ENCODE peak calls at places on chromosome 13, in five cellular contexts. T is A549, P is IMR-90, R is H1, E is K562. D is an unnamed sample.

GRCh38 chr13:43544011-43544410 is 242.8 kb downstream of the ENOX1 start:
- DNase-seq in T (peak), P (peak), R (no peak), E (no peak), D (no peak)

GRCh38 chr13:109764474-109765292 is 21.7 kb downstream of the IRS2 start:
- DNase-seq in T (no peak), P (peak), R (no peak), E (no peak), D (no peak)

GRCh38 chr13:50291611-50292010 is 276.4 kb downstream of the KCNRG start:
- DNase-seq in T (no peak), P (no peak), R (no peak), E (no peak), D (no peak)

GRCh38 chr13:76438050-76438449 is 448.2 kb downstream of the KCTD12 start:
- DNase-seq in T (no peak), P (peak), R (no peak), E (no peak), D (no peak)

GRCh38 chr13:22082030-22082429 is 411.2 kb downstream of the FGF9 start:
- DNase-seq in T (no peak), P (no peak), R (no peak), E (no peak), D (peak)

GRCh38 chr13:101511766-101512165 is 59.3 kb downstream of the ITGBL1 start:
- DNase-seq in T (no peak), P (no peak), R (no peak), E (no peak), D (no peak)

GRCh38 chr13:104314926-104315535 is 1248.8 kb upstream of the SLC10A2 start:
- DNase-seq in T (no peak), P (peak), R (no peak), E (no peak), D (no peak)

GRCh38 chr13:108827637-108828036 is 198.2 kb downstream of the MYO16 start:
- DNase-seq in T (no peak), P (no peak), R (no peak), E (no peak), D (no peak)

GRCh38 chr13:112172641-112173171 is 105.8 kb downstream of the SOX1 start:
- DNase-seq in T (no peak), P (no peak), R (no peak), E (no peak), D (no peak)

GRCh38 chr13:66543780-66544179 is 686.4 kb downstream of the PCDH9 start:
- DNase-seq in T (peak), P (no peak), R (no peak), E (no peak), D (no peak)

GRCh38 chr13:49411353-49411752 is 32.5 kb downstream of the CAB39L start:
- DNase-seq in T (no peak), P (no peak), R (no peak), E (no peak), D (no peak)

GRCh38 chr13:32850311-32851052 is 165.7 kb upstream of the KL start:
- DNase-seq in T (no peak), P (no peak), R (no peak), E (no peak), D (no peak)

GRCh38 chr13:113584870-113585671 is 518 bp downstream of the TFDP1 start:
- DNase-seq in T (peak), P (no peak), R (no peak), E (peak), D (no peak)

GRCh38 chr13:79225487-79226232 is 180.4 kb downstream of the RBM26 start:
- DNase-seq in T (peak), P (no peak), R (no peak), E (no peak), D (no peak)
- TF ChIP-seq MAFK in T (no peak), P (no peak), R (no peak), E (no peak), D (no peak)

GRCh38 chr13:46152627-46153328 is 29.2 kb downstream of the LCP1 start:
- DNase-seq in T (no peak), P (no peak), R (no peak), E (no peak), D (peak)

GRCh38 chr13:46146898-46147297 is 35.1 kb downstream of the LCP1 start:
- DNase-seq in T (peak), P (no peak), R (no peak), E (no peak), D (peak)

GRCh38 chr13:46145950-46146349 is 36.0 kb downstream of the LCP1 start:
- DNase-seq in T (no peak), P (no peak), R (no peak), E (no peak), D (no peak)

GRCh38 chr13:46150134-46150693 is 31.8 kb downstream of the LCP1 start:
- DNase-seq in T (no peak), P (no peak), R (no peak), E (no peak), D (no peak)

DNA sequence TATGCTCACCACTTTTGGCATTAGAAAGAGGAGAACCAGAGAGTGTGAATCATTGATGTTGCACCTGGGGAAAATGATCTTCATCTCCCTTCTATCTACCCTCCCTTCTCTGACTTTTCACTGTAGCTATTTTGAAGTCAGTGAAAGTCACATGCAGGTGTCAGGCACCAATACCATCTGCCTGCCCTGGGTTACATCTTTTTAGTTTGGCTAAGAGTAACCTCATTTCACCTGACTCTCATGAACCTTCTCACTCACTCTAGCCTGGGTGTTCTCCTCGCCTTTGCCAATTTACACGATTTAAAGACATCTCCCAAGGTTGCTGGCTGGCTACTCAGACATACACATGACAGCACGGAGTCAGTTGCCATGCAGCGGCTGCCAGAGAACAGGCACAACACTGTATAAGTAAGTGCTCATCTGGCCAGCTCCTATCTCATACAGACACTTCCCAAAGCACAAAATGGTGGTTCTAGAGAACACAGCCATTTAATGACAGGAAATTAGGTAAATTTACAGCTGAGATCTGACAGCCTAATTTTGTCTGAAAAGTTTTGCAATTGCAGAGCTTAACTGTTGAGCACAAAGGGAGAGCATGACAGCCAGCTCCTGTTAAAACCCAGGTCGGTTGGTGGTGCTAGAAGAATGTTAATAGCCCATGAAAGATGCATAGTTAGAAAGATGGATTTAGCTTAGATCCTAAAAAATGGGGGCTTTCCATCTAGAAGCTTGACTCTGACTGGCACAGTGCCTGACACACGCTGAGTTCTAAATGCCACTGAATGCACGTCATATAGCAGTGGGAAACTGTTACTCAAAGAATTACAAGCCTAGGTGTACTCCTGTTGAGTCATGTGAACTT is 32.5 kb downstream of the LCP1 start:
- DNase-seq in T (no peak), P (peak), R (no peak), E (no peak), D (no peak)
- TF ChIP-seq MAFK in T (no peak), P (no peak), R (no peak), E (no peak), D (no peak)

GRCh38 chr13:42110410-42111155 is 62.1 kb downstream of the DGKH start:
- DNase-seq in T (peak), P (peak), R (no peak), E (peak), D (peak)

GRCh38 chr13:42108217-42108616 is 59.8 kb downstream of the DGKH start:
- DNase-seq in T (no peak), P (no peak), R (no peak), E (no peak), D (no peak)

GRCh38 chr13:42107006-42107405 is 58.6 kb downstream of the DGKH start:
- DNase-seq in T (no peak), P (no peak), R (no peak), E (no peak), D (no peak)

GRCh38 chr13:42112864-42113263 is 64.4 kb downstream of the DGKH start:
- DNase-seq in T (no peak), P (no peak), R (no peak), E (no peak), D (no peak)

DNA sequence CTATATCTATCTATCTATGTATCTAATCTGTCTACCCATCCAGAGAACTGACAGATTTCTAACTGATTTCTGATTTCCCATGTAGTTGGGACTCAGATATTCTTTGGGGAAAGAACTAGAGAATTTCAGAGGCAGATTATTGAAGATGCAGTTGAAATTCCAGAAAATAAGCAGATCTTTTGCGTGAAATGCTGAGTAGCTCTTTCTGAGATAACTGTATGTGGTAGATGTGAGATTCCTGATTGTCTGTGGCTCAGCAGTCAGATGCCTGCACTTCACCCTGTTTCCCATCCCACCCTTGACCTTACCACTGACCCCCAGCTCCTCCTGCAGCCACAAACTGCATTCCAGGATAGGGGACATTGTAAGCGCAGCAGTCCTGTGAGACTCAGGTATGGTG is 61.5 kb downstream of the DGKH start:
- DNase-seq in T (no peak), P (no peak), R (no peak), E (no peak), D (no peak)
- TF ChIP-seq MAFK in T (peak), P (peak), R (no peak), E (no peak), D (no peak)

GRCh38 chr13:60226507-60226906 is 62.8 kb upstream of the DIAPH3 start:
- DNase-seq in T (peak), P (peak), R (no peak), E (peak), D (peak)

GRCh38 chr13:60227168-60227567 is 63.4 kb upstream of the DIAPH3 start:
- DNase-seq in T (no peak), P (no peak), R (no peak), E (no peak), D (no peak)

GRCh38 chr13:60229708-60230272 is 66.1 kb upstream of the DIAPH3 start:
- DNase-seq in T (no peak), P (no peak), R (no peak), E (peak), D (no peak)

GRCh38 chr13:60230593-60230992 is 66.9 kb upstream of the DIAPH3 start:
- DNase-seq in T (no peak), P (peak), R (no peak), E (peak), D (no peak)
- TF ChIP-seq MAFK in T (no peak), P (no peak), R (no peak), E (no peak), D (no peak)

GRCh38 chr13:20182231-20182846 is 10.4 kb downstream of the GJB2 start:
- DNase-seq in T (peak), P (peak), R (no peak), E (peak), D (peak)
- TF ChIP-seq MAFK in T (no peak), P (no peak), R (no peak), E (no peak), D (no peak)